ENCODE peak calls at places on chromosomes 2 and 18, in five cellular contexts. P, I, N, C and E are unnamed samples.

GRCh38 chr2:106797494-106797893 is 88.5 kb downstream of the ST6GAL2 start:
- DNase-seq in P (no peak), I (no peak), N (no peak), C (no peak), E (no peak)

GRCh38 chr2:136402281-136402680 is 284.3 kb upstream of the CXCR4 start:
- DNase-seq in P (no peak), I (no peak), N (no peak), C (no peak), E (no peak)

GRCh38 chr2:164621761-164622105 is 451 bp upstream of the GRB14 start:
- DNase-seq in P (no peak), I (no peak), N (no peak), C (no peak), E (no peak)

GRCh38 chr2:43184339-43184895 is 42.0 kb downstream of the ZFP36L2 start:
- DNase-seq in P (no peak), I (peak), N (peak), C (no peak), E (no peak)

GRCh38 chr2:41326801-41327200 is 721.0 kb upstream of the PKDCC start:
- DNase-seq in P (no peak), I (no peak), N (no peak), C (no peak), E (no peak)

GRCh38 chr18:36493349-36494281 is 196.1 kb downstream of the FHOD3 start:
- DNase-seq in P (no peak), I (peak), N (no peak), C (no peak), E (no peak)

GRCh38 chr2:56681659-56682396 is 498.0 kb downstream of the CCDC85A start:
- DNase-seq in P (no peak), I (peak), N (no peak), C (no peak), E (no peak)

GRCh38 chr2:46923011-46923669 is 7.5 kb upstream of the MCFD2 start:
- DNase-seq in P (no peak), I (no peak), N (no peak), C (no peak), E (no peak)

GRCh38 chr18:60413944-60414547 is 41.5 kb upstream of the MC4R start:
- DNase-seq in P (no peak), I (no peak), N (no peak), C (no peak), E (no peak)

GRCh38 chr18:24368749-24369148 is 28.9 kb downstream of the OSBPL1A start:
- DNase-seq in P (no peak), I (no peak), N (peak), C (no peak), E (no peak)

GRCh38 chr2:145339646-145340045 is 819.7 kb upstream of the ZEB2 start:
- DNase-seq in P (no peak), I (no peak), N (no peak), C (no peak), E (no peak)

GRCh38 chr18:26540041-26540628 is 8.2 kb downstream of the KCTD1 start:
- DNase-seq in P (peak), I (peak), N (no peak), C (no peak), E (no peak)

GRCh38 chr18:43869451-43870008 is 592.2 kb upstream of the SYT4 start:
- DNase-seq in P (no peak), I (peak), N (no peak), C (no peak), E (no peak)

GRCh38 chr2:138364554-138365162 is 136.9 kb upstream of the SPOPL start:
- DNase-seq in P (no peak), I (peak), N (no peak), C (no peak), E (no peak)

GRCh38 chr2:216001201-216001600 is 12.2 kb downstream of the MREG start:
- DNase-seq in P (no peak), I (no peak), N (no peak), C (no peak), E (no peak)

GRCh38 chr2:120699292-120699691 is 36.4 kb upstream of the GLI2 start:
- DNase-seq in P (no peak), I (no peak), N (no peak), C (no peak), E (no peak)

GRCh38 chr2:192286093-192286701 is 91.5 kb upstream of the TMEFF2 start:
- DNase-seq in P (no peak), I (peak), N (no peak), C (no peak), E (no peak)

GRCh38 chr2:238655974-238656722 is 191.7 kb upstream of the TWIST2 start:
- DNase-seq in P (no peak), I (no peak), N (no peak), C (no peak), E (no peak)

GRCh38 chr2:32852821-32853220 is 93.9 kb upstream of the LTBP1 start:
- DNase-seq in P (no peak), I (no peak), N (no peak), C (no peak), E (no peak)